ENCODE peak calls at places on chromosomes 1 and 21, in nine cellular contexts. V, G, M, Q, C, U, S, A and T are unnamed samples.

GRCh38 chr1:30798389-30798951 is 40.9 kb upstream of the LAPTM5 start:
- DNase-seq in V (peak; percentile 67), G (no peak), M (no peak), Q (no peak), C (no peak), U (no peak), S (no peak), A (no peak), T (no peak)

GRCh38 chr1:156475568-156476500 is 24.7 kb downstream of the MEF2D start:
- DNase-seq in V (peak; percentile 88), G (no peak), M (no peak), Q (peak; percentile 42), C (peak; percentile 99), U (no peak), S (no peak), A (peak; percentile 53), T (peak; percentile 64)

GRCh38 chr21:25862596-25862995 is 127.8 kb downstream of the GABPA start:
- DNase-seq in V (no peak), G (no peak), M (peak; percentile 30), Q (peak; percentile 20), C (peak; percentile 39), U (no peak), S (no peak), A (no peak), T (no peak)

GRCh38 chr1:192724670-192725069 is 84.2 kb upstream of the RGS2 start:
- DNase-seq in V (no peak), G (no peak), M (no peak), Q (no peak), C (peak; percentile 68), U (no peak), S (no peak), A (no peak), T (peak; percentile 70)

GRCh38 chr1:14363707-14364413 is 234.6 kb upstream of the KAZN start:
- DNase-seq in V (no peak), G (no peak), M (no peak), Q (no peak), C (no peak), U (no peak), S (no peak), A (no peak), T (no peak)

GRCh38 chr1:87603636-87604035 is 275.0 kb downstream of the LMO4 start:
- DNase-seq in V (no peak), G (no peak), M (no peak), Q (no peak), C (no peak), U (no peak), S (no peak), A (no peak), T (no peak)

GRCh38 chr1:10530756-10531155 is 56.0 kb downstream of the PEX14 start:
- DNase-seq in V (no peak), G (no peak), M (no peak), Q (no peak), C (peak; percentile 79), U (no peak), S (no peak), A (no peak), T (no peak)

GRCh38 chr1:116667577-116668105 is at the start of gene IGSF3:
- DNase-seq in V (peak; percentile 89), G (peak; percentile 38), M (peak; percentile 79), Q (no peak), C (peak; percentile 5), U (peak; percentile 25), S (peak; percentile 72), A (peak; percentile 19), T (no peak)

GRCh38 chr1:176705585-176705984 is 242.6 kb downstream of the PAPPA2 start:
- DNase-seq in V (no peak), G (no peak), M (no peak), Q (no peak), C (no peak), U (no peak), S (no peak), A (no peak), T (no peak)

GRCh38 chr1:86380257-86380861 is 15.8 kb downstream of the ODF2L start:
- DNase-seq in V (no peak), G (no peak), M (no peak), Q (peak; percentile 67), C (peak; percentile 86), U (no peak), S (peak; percentile 13), A (peak; percentile 57), T (no peak)

GRCh38 chr1:116740726-116741125 is 13.5 kb upstream of the CD2 start:
- DNase-seq in V (no peak), G (no peak), M (no peak), Q (no peak), C (no peak), U (no peak), S (no peak), A (no peak), T (no peak)

GRCh38 chr1:57369889-57370288 is 54.0 kb downstream of the DAB1 start:
- DNase-seq in V (no peak), G (no peak), M (no peak), Q (no peak), C (no peak), U (no peak), S (no peak), A (no peak), T (no peak)

GRCh38 chr1:178500936-178501554 is 4.3 kb upstream of the CLEC20A start:
- DNase-seq in V (no peak), G (no peak), M (no peak), Q (no peak), C (no peak), U (no peak), S (no peak), A (no peak), T (no peak)

GRCh38 chr1:23814016-23814415 is 11.2 kb downstream of the HMGCL start:
- DNase-seq in V (no peak), G (no peak), M (no peak), Q (no peak), C (peak; percentile 20), U (no peak), S (no peak), A (no peak), T (no peak)

GRCh38 chr1:62194651-62195282 is at the start of gene L1TD1:
- DNase-seq in V (no peak), G (no peak), M (peak; percentile 5), Q (no peak), C (no peak), U (no peak), S (no peak), A (no peak), T (no peak)

GRCh38 chr1:185964946-185965345 is 230.8 kb downstream of the HMCN1 start:
- DNase-seq in V (no peak), G (no peak), M (no peak), Q (no peak), C (peak; percentile 29), U (no peak), S (no peak), A (no peak), T (no peak)

GRCh38 chr1:235105051-235106043 is 23.3 kb downstream of the TOMM20 start:
- DNase-seq in V (no peak), G (no peak), M (no peak), Q (no peak), C (peak; percentile 32), U (no peak), S (no peak), A (no peak), T (no peak)

GRCh38 chr1:159171254-159171687 is at the start of gene CADM3:
- DNase-seq in V (peak; percentile 53), G (no peak), M (no peak), Q (no peak), C (no peak), U (no peak), S (no peak), A (peak; percentile 49), T (no peak)

GRCh38 chr1:11788549-11789053 is 17.2 kb downstream of the MTHFR start:
- DNase-seq in V (peak; percentile 50), G (no peak), M (no peak), Q (no peak), C (no peak), U (no peak), S (no peak), A (no peak), T (no peak)

GRCh38 chr1:48619529-48619928 is 147.5 kb upstream of the SPATA6 start:
- DNase-seq in V (no peak), G (no peak), M (no peak), Q (peak; percentile 22), C (peak; percentile 3), U (no peak), S (peak; percentile 66), A (peak; percentile 39), T (no peak)

GRCh38 chr21:39046236-39046911 is 136.9 kb downstream of the PSMG1 start:
- DNase-seq in V (no peak), G (no peak), M (no peak), Q (no peak), C (no peak), U (no peak), S (no peak), A (no peak), T (no peak)

GRCh38 chr1:47387921-47388509 is 28.1 kb upstream of the FOXE3 start:
- DNase-seq in V (no peak), G (no peak), M (no peak), Q (peak; percentile 25), C (peak; percentile 30), U (no peak), S (no peak), A (no peak), T (no peak)

GRCh38 chr1:6259491-6260362 is 1.2 kb downstream of the GPR153 start:
- DNase-seq in V (peak; percentile 92), G (peak; percentile 73), M (peak; percentile 85), Q (peak; percentile 52), C (peak; percentile 72), U (peak; percentile 74), S (peak; percentile 66), A (peak; percentile 44), T (no peak)

GRCh38 chr1:226404063-226404903 is 3.6 kb downstream of the PARP1 start:
- DNase-seq in V (no peak), G (no peak), M (no peak), Q (no peak), C (peak; percentile 68), U (no peak), S (no peak), A (no peak), T (peak; percentile 45)

GRCh38 chr1:6438047-6438525 is 13.5 kb downstream of the ESPN start:
- DNase-seq in V (no peak), G (no peak), M (peak; percentile 80), Q (no peak), C (peak; percentile 33), U (peak; percentile 71), S (peak; percentile 51), A (peak; percentile 37), T (no peak)

GRCh38 chr1:150516616-150517015 is 1.1 kb downstream of the FALEC start:
- DNase-seq in V (no peak), G (no peak), M (no peak), Q (no peak), C (no peak), U (no peak), S (no peak), A (no peak), T (no peak)

GRCh38 chr1:118101445-118101844 is 83.6 kb downstream of the SPAG17 start:
- DNase-seq in V (no peak), G (no peak), M (no peak), Q (peak; percentile 94), C (no peak), U (no peak), S (no peak), A (no peak), T (peak; percentile 83)

GRCh38 chr1:66523502-66523901 is 10.5 kb upstream of the SGIP1 start:
- DNase-seq in V (no peak), G (no peak), M (no peak), Q (no peak), C (no peak), U (no peak), S (no peak), A (no peak), T (no peak)

GRCh38 chr1:192703283-192704206 is 67.6 kb downstream of the RGS13 start:
- DNase-seq in V (no peak), G (no peak), M (no peak), Q (no peak), C (no peak), U (no peak), S (no peak), A (no peak), T (no peak)

GRCh38 chr1:64537942-64538341 is 68.0 kb downstream of the CACHD1 start:
- DNase-seq in V (no peak), G (no peak), M (peak; percentile 15), Q (no peak), C (no peak), U (no peak), S (no peak), A (no peak), T (no peak)

GRCh38 chr1:181255270-181255929 is 166.9 kb downstream of the IER5 start:
- DNase-seq in V (peak; percentile 43), G (no peak), M (no peak), Q (peak; percentile 97), C (peak; percentile 95), U (no peak), S (no peak), A (no peak), T (peak; percentile 99)